ENCODE peak calls at places on chromosomes 3 and 15, in four cellular contexts. F, U, E and L are unnamed samples.

GRCh38 chr15:51736646-51737537 is 563 bp downstream of the LYSMD2 start:
- DNase-seq in F (peak), U (peak), E (peak), L (no peak)

GRCh38 chr15:23647421-23648375 is at the start of gene MAGEL2:
- DNase-seq in F (no peak), U (no peak), E (no peak), L (peak)

GRCh38 chr15:58947179-58947578 is 13.7 kb upstream of the SLTM start:
- DNase-seq in F (no peak), U (no peak), E (no peak), L (no peak)

GRCh38 chr3:56940331-56940730 is 120.1 kb upstream of the SPATA12 start:
- DNase-seq in F (no peak), U (no peak), E (no peak), L (no peak)

GRCh38 chr3:12983326-12983725 is 89.9 kb downstream of the IQSEC1 start:
- DNase-seq in F (no peak), U (no peak), E (no peak), L (no peak)

GRCh38 chr3:159762238-159762637 is 226.4 kb upstream of the IL12A start:
- DNase-seq in F (no peak), U (no peak), E (no peak), L (no peak)

GRCh38 chr3:31968391-31968926 is 12.6 kb downstream of the OSBPL10 start:
- DNase-seq in F (no peak), U (no peak), E (peak), L (no peak)

GRCh38 chr15:81011593-81011992 is 10.9 kb downstream of the TLNRD1 start:
- DNase-seq in F (no peak), U (no peak), E (no peak), L (no peak)